ENCODE peak calls at places on chromosomes 7 and 10, in ten cellular contexts. E is ovary, O is A549, S is sigmoid colon, B is GM12878, J is suprapubic skin, U is stomach, D is HepG2, A is tibial nerve, N is esophagus muscularis mucosa. T is an unnamed sample.

GRCh38 chr7:147774461-147774860 is 816.1 kb upstream of the C7orf33 start:
- DNase-seq in J (no peak), S (no peak), A (no peak), O (no peak), D (no peak), E (no peak), U (no peak), N (no peak), B (no peak), T (no peak)

GRCh38 chr7:28481131-28481926 is 69.0 kb downstream of the CREB5 start:
- DNase-seq in J (no peak), D (no peak), E (no peak), U (no peak), O (no peak), S (no peak), N (no peak), B (peak), A (no peak), T (no peak)

GRCh38 chr7:28017372-28017771 is 163.2 kb downstream of the JAZF1 start:
- DNase-seq in J (no peak), N (no peak), A (no peak), U (no peak), B (no peak), S (no peak), E (no peak), D (no peak), O (no peak), T (no peak)

GRCh38 chr10:78520737-78521430 is 487.2 kb downstream of the RPS24 start:
- DNase-seq in U (no peak), O (peak), J (no peak), N (no peak), D (peak), E (no peak), A (no peak), B (no peak), S (no peak), T (no peak)

GRCh38 chr7:156347132-156347531 is 293.4 kb upstream of the RNF32 start:
- DNase-seq in N (no peak), E (no peak), D (no peak), U (no peak), A (no peak), O (no peak), J (no peak), S (no peak), B (no peak), T (no peak)

GRCh38 chr7:129090307-129090907 is 35.5 kb upstream of the TNPO3 start:
- DNase-seq in S (no peak), U (no peak), B (no peak), J (no peak), A (no peak), D (no peak), N (no peak), O (no peak), E (no peak), T (no peak)

GRCh38 chr10:113515521-113516045 is 37.3 kb upstream of the HABP2 start:
- DNase-seq in O (no peak), B (no peak), A (no peak), D (no peak), N (no peak), E (no peak), S (no peak), U (no peak), J (no peak), T (no peak)

GRCh38 chr7:130368347-130368746 is 11.9 kb upstream of the CPA1 start:
- DNase-seq in E (no peak), B (no peak), U (no peak), D (no peak), S (no peak), J (no peak), A (no peak), N (no peak), O (no peak), T (no peak)

GRCh38 chr7:155574556-155574955 is 28.2 kb upstream of the CNPY1 start:
- DNase-seq in N (no peak), E (no peak), O (no peak), J (no peak), D (no peak), A (no peak), B (no peak), U (no peak), S (no peak), T (no peak)

GRCh38 chr10:3924344-3924743 is 139.3 kb upstream of the KLF6 start:
- DNase-seq in N (no peak), J (no peak), E (no peak), U (no peak), O (no peak), B (no peak), A (no peak), D (no peak), S (no peak), T (no peak)

GRCh38 chr10:113045155-113046055 is 95.4 kb downstream of the TCF7L2 start:
- DNase-seq in E (no peak), B (no peak), J (no peak), D (no peak), A (no peak), N (no peak), S (peak), O (peak), U (no peak), T (no peak)

GRCh38 chr7:31443457-31443856 is 70.4 kb upstream of the ITPRID1 start:
- DNase-seq in D (peak), S (no peak), J (no peak), B (peak), O (peak), A (no peak), U (no peak), E (no peak), N (peak), T (no peak)
- TF ChIP-seq EP300 in D (no peak), S (no peak), J (no peak), B (no peak), O (no peak), A (no peak), U (no peak), E (no peak), N (no peak), T (no peak)

GRCh38 chr7:50449881-50450690 is at the start of gene FIGNL1:
- DNase-seq in A (peak), B (peak), N (no peak), U (peak), S (peak), D (peak), O (peak), J (peak), E (peak), T (peak)
- TF ChIP-seq POLR2A in A (peak), B (peak), N (no peak), U (no peak), S (no peak), D (no peak), O (peak), J (no peak), E (no peak), T (peak)

GRCh38 chr10:85235258-85235657 is 906.9 kb downstream of the CCSER2 start:
- DNase-seq in D (no peak), E (no peak), J (no peak), B (no peak), A (no peak), U (no peak), N (no peak), O (no peak), S (no peak), T (no peak)

DNA sequence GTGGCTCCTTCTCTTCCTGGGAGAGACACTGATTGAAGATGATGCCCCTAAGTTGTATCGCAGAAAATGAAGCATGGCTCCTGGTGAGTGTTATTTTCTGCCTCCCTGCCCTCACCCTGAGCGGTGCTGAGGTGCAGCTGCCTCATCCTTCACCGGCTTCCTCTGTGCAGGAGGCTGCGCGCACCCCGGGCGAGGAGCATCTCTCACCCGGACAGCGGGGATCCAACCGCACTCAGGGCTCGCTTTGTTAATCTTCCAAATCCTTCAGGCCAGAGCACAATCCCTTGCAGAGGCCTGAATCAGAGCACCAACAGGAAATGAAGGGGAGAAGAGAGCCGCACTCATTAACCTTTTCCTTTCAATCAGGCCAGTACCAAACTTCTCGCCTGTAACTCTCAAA is 910.3 kb downstream of the CCSER2 start:
- DNase-seq in J (no peak), N (no peak), U (no peak), E (no peak), B (no peak), O (no peak), S (no peak), D (no peak), A (no peak), T (no peak)
- TF ChIP-seq EP300 in J (no peak), N (no peak), U (no peak), E (no peak), B (no peak), O (no peak), S (no peak), D (no peak), A (no peak), T (no peak)

GRCh38 chr10:50417906-50418697 is 166.8 kb upstream of the ASAH2 start:
- DNase-seq in U (peak), A (peak), E (peak), N (peak), S (peak), O (peak), B (peak), D (peak), J (peak), T (peak)
- TF ChIP-seq POLR2A in U (no peak), A (peak), E (no peak), N (no peak), S (no peak), O (no peak), B (peak), D (no peak), J (no peak), T (no peak)

T was measured in transverse colon.